ENCODE peak calls at places on chromosomes 3 and 15, in nine cellular contexts. One of them, this sample, is unnamed.

GRCh38 chr3:57596495-57597239 is 477 bp downstream of the ARF4 start:
- DNase-seq in retina: no peak
- DNase-seq in AG09319: peak
- DNase-seq in suprapubic skin: peak
- DNase-seq in NCI-H1105: no peak
- DNase-seq in SK-N-SH: peak
- DNase-seq in GM19239: peak
- DNase-seq in posterior vena cava: peak
- DNase-seq in stimulated activated CD8-positive, alpha-beta memory T cell treated with anti-CD3 and anti-CD28 coated beads, Interleukin-15, amount 100 ng/mL, for 24 hours: peak
- DNase-seq in this sample: peak

GRCh38 chr3:151437906-151438305 is 23.0 kb downstream of the IGSF10 start:
- DNase-seq in retina: no peak
- DNase-seq in AG09319: no peak
- DNase-seq in suprapubic skin: no peak
- DNase-seq in NCI-H1105: no peak
- DNase-seq in SK-N-SH: no peak
- DNase-seq in GM19239: no peak
- DNase-seq in posterior vena cava: no peak
- DNase-seq in stimulated activated CD8-positive, alpha-beta memory T cell treated with anti-CD3 and anti-CD28 coated beads, Interleukin-15, amount 100 ng/mL, for 24 hours: no peak
- DNase-seq in this sample: no peak

GRCh38 chr15:70466305-70466704 is 297.1 kb downstream of the UACA start:
- DNase-seq in retina: peak
- DNase-seq in AG09319: no peak
- DNase-seq in suprapubic skin: no peak
- DNase-seq in NCI-H1105: peak
- DNase-seq in SK-N-SH: no peak
- DNase-seq in GM19239: no peak
- DNase-seq in posterior vena cava: peak
- DNase-seq in stimulated activated CD8-positive, alpha-beta memory T cell treated with anti-CD3 and anti-CD28 coated beads, Interleukin-15, amount 100 ng/mL, for 24 hours: no peak
- DNase-seq in this sample: no peak

GRCh38 chr3:124686028-124686670 is 44.1 kb upstream of the UMPS start:
- DNase-seq in retina: no peak
- DNase-seq in AG09319: no peak
- DNase-seq in suprapubic skin: no peak
- DNase-seq in NCI-H1105: no peak
- DNase-seq in SK-N-SH: no peak
- DNase-seq in GM19239: no peak
- DNase-seq in posterior vena cava: no peak
- DNase-seq in stimulated activated CD8-positive, alpha-beta memory T cell treated with anti-CD3 and anti-CD28 coated beads, Interleukin-15, amount 100 ng/mL, for 24 hours: no peak
- DNase-seq in this sample: no peak

GRCh38 chr3:51671090-51672082 is at the start of gene TEX264:
- DNase-seq in retina: peak
- DNase-seq in AG09319: peak
- DNase-seq in suprapubic skin: peak
- DNase-seq in NCI-H1105: peak
- DNase-seq in SK-N-SH: peak
- DNase-seq in GM19239: peak
- DNase-seq in posterior vena cava: peak
- DNase-seq in stimulated activated CD8-positive, alpha-beta memory T cell treated with anti-CD3 and anti-CD28 coated beads, Interleukin-15, amount 100 ng/mL, for 24 hours: peak
- DNase-seq in this sample: peak

GRCh38 chr15:65676123-65676522 is 54.4 kb downstream of the SLC24A1 start:
- DNase-seq in retina: no peak
- DNase-seq in AG09319: no peak
- DNase-seq in suprapubic skin: no peak
- DNase-seq in NCI-H1105: no peak
- DNase-seq in SK-N-SH: no peak
- DNase-seq in GM19239: no peak
- DNase-seq in posterior vena cava: no peak
- DNase-seq in stimulated activated CD8-positive, alpha-beta memory T cell treated with anti-CD3 and anti-CD28 coated beads, Interleukin-15, amount 100 ng/mL, for 24 hours: no peak
- DNase-seq in this sample: no peak

GRCh38 chr3:17133637-17134545 is 249.1 kb downstream of the PLCL2 start:
- DNase-seq in retina: no peak
- DNase-seq in AG09319: no peak
- DNase-seq in suprapubic skin: no peak
- DNase-seq in NCI-H1105: no peak
- DNase-seq in SK-N-SH: no peak
- DNase-seq in GM19239: no peak
- DNase-seq in posterior vena cava: no peak
- DNase-seq in stimulated activated CD8-positive, alpha-beta memory T cell treated with anti-CD3 and anti-CD28 coated beads, Interleukin-15, amount 100 ng/mL, for 24 hours: no peak
- DNase-seq in this sample: no peak

GRCh38 chr3:62567097-62568021 is 194.0 kb upstream of the FEZF2 start:
- DNase-seq in retina: no peak
- DNase-seq in AG09319: peak
- DNase-seq in suprapubic skin: no peak
- DNase-seq in NCI-H1105: no peak
- DNase-seq in SK-N-SH: no peak
- DNase-seq in GM19239: no peak
- DNase-seq in posterior vena cava: peak
- DNase-seq in stimulated activated CD8-positive, alpha-beta memory T cell treated with anti-CD3 and anti-CD28 coated beads, Interleukin-15, amount 100 ng/mL, for 24 hours: no peak
- DNase-seq in this sample: no peak

GRCh38 chr3:71074416-71074815 is 509.1 kb downstream of the FOXP1 start:
- DNase-seq in retina: no peak
- DNase-seq in AG09319: no peak
- DNase-seq in suprapubic skin: no peak
- DNase-seq in NCI-H1105: no peak
- DNase-seq in SK-N-SH: no peak
- DNase-seq in GM19239: no peak
- DNase-seq in posterior vena cava: no peak
- DNase-seq in stimulated activated CD8-positive, alpha-beta memory T cell treated with anti-CD3 and anti-CD28 coated beads, Interleukin-15, amount 100 ng/mL, for 24 hours: no peak
- DNase-seq in this sample: no peak

GRCh38 chr3:120908030-120908802 is at the start of gene STXBP5L:
- DNase-seq in retina: peak
- DNase-seq in AG09319: peak
- DNase-seq in suprapubic skin: peak
- DNase-seq in NCI-H1105: peak
- DNase-seq in SK-N-SH: peak
- DNase-seq in GM19239: peak
- DNase-seq in posterior vena cava: peak
- DNase-seq in stimulated activated CD8-positive, alpha-beta memory T cell treated with anti-CD3 and anti-CD28 coated beads, Interleukin-15, amount 100 ng/mL, for 24 hours: peak
- DNase-seq in this sample: peak

GRCh38 chr3:169256791-169257522 is 406.6 kb downstream of the MECOM start:
- DNase-seq in retina: no peak
- DNase-seq in AG09319: no peak
- DNase-seq in suprapubic skin: no peak
- DNase-seq in NCI-H1105: no peak
- DNase-seq in SK-N-SH: no peak
- DNase-seq in GM19239: no peak
- DNase-seq in posterior vena cava: no peak
- DNase-seq in stimulated activated CD8-positive, alpha-beta memory T cell treated with anti-CD3 and anti-CD28 coated beads, Interleukin-15, amount 100 ng/mL, for 24 hours: no peak
- DNase-seq in this sample: no peak

GRCh38 chr3:12758025-12758830 is 831 bp downstream of the TMEM40 start:
- DNase-seq in retina: no peak
- DNase-seq in AG09319: no peak
- DNase-seq in suprapubic skin: peak
- DNase-seq in NCI-H1105: no peak
- DNase-seq in SK-N-SH: no peak
- DNase-seq in GM19239: peak
- DNase-seq in posterior vena cava: peak
- DNase-seq in stimulated activated CD8-positive, alpha-beta memory T cell treated with anti-CD3 and anti-CD28 coated beads, Interleukin-15, amount 100 ng/mL, for 24 hours: no peak
- DNase-seq in this sample: no peak

GRCh38 chr3:36606871-36607765 is 157.2 kb downstream of the DCLK3 start:
- DNase-seq in retina: no peak
- DNase-seq in AG09319: no peak
- DNase-seq in suprapubic skin: no peak
- DNase-seq in NCI-H1105: no peak
- DNase-seq in SK-N-SH: peak
- DNase-seq in GM19239: no peak
- DNase-seq in posterior vena cava: no peak
- DNase-seq in stimulated activated CD8-positive, alpha-beta memory T cell treated with anti-CD3 and anti-CD28 coated beads, Interleukin-15, amount 100 ng/mL, for 24 hours: no peak
- DNase-seq in this sample: no peak

This sample was measured in amniotic stem cell.